ENCODE peak calls at places on chromosomes 12 and 14, in seven cellular contexts. One of them, this sample, is unnamed. For H3K36me3, H3K27me3 and H3K4me1, the result is how much of the 10 kb centered on the place peaks cover.

GRCh38 chr14:92865674-92866073 is 57.3 kb upstream of the CHGA start:
- DNase-seq in CD4-positive, CD25-positive, alpha-beta regulatory T cell: no peak
- DNase-seq in astrocyte: no peak
- DNase-seq in thyroid gland: no peak
- DNase-seq in Panc1: no peak
- DNase-seq in aorta: no peak
- DNase-seq in ovary: no peak
- DNase-seq in this sample: no peak

GRCh38 chr12:108289342-108290131 is 49.6 kb downstream of the CMKLR1 start:
- DNase-seq in thyroid gland: peak
- DNase-seq in astrocyte: no peak
- DNase-seq in CD4-positive, CD25-positive, alpha-beta regulatory T cell: no peak
- DNase-seq in Panc1: no peak
- DNase-seq in ovary: peak
- DNase-seq in aorta: no peak
- DNase-seq in this sample: no peak

GRCh38 chr12:6141048-6141447 is 16.6 kb upstream of the VWF start:
- DNase-seq in CD4-positive, CD25-positive, alpha-beta regulatory T cell: peak
- DNase-seq in ovary: no peak
- DNase-seq in astrocyte: no peak
- DNase-seq in Panc1: no peak
- DNase-seq in thyroid gland: no peak
- DNase-seq in aorta: peak
- DNase-seq in this sample: peak

GRCh38 chr12:51744235-51744634 is 104.3 kb downstream of the FIGNL2 start:
- DNase-seq in thyroid gland: no peak
- DNase-seq in Panc1: no peak
- DNase-seq in CD4-positive, CD25-positive, alpha-beta regulatory T cell: no peak
- DNase-seq in ovary: no peak
- DNase-seq in aorta: no peak
- DNase-seq in astrocyte: peak
- DNase-seq in this sample: no peak

GRCh38 chr12:15114501-15114900 is 106.7 kb downstream of the RERG start:
- DNase-seq in aorta: no peak
- DNase-seq in Panc1: no peak
- DNase-seq in thyroid gland: no peak
- DNase-seq in CD4-positive, CD25-positive, alpha-beta regulatory T cell: no peak
- DNase-seq in astrocyte: no peak
- DNase-seq in ovary: no peak
- DNase-seq in this sample: no peak

GRCh38 chr14:105072892-105073719 is 7.9 kb upstream of the GPR132 start:
- DNase-seq in Panc1: no peak
- DNase-seq in thyroid gland: no peak
- DNase-seq in ovary: no peak
- DNase-seq in aorta: peak
- DNase-seq in CD4-positive, CD25-positive, alpha-beta regulatory T cell: no peak
- DNase-seq in astrocyte: no peak
- DNase-seq in this sample: no peak

GRCh38 chr12:47112679-47113078 is 32.9 kb upstream of the AMIGO2 start:
- DNase-seq in aorta: no peak
- DNase-seq in CD4-positive, CD25-positive, alpha-beta regulatory T cell: no peak
- DNase-seq in Panc1: no peak
- DNase-seq in ovary: no peak
- DNase-seq in astrocyte: no peak
- DNase-seq in thyroid gland: no peak
- DNase-seq in this sample: no peak

GRCh38 chr12:96040305-96041133 is 5.1 kb upstream of the LTA4H start:
- DNase-seq in ovary: no peak
- DNase-seq in thyroid gland: no peak
- DNase-seq in CD4-positive, CD25-positive, alpha-beta regulatory T cell: no peak
- DNase-seq in astrocyte: peak
- DNase-seq in aorta: no peak
- DNase-seq in Panc1: no peak
- DNase-seq in this sample: no peak

GRCh38 chr14:47389520-47389919 is 285.9 kb downstream of the MDGA2 start:
- DNase-seq in CD4-positive, CD25-positive, alpha-beta regulatory T cell: no peak
- DNase-seq in ovary: no peak
- DNase-seq in thyroid gland: no peak
- DNase-seq in Panc1: no peak
- DNase-seq in aorta: no peak
- DNase-seq in astrocyte: no peak
- DNase-seq in this sample: no peak

GRCh38 chr12:24840046-24840800 is 108.7 kb downstream of the BCAT1 start:
- DNase-seq in ovary: no peak
- DNase-seq in thyroid gland: no peak
- DNase-seq in astrocyte: peak
- DNase-seq in aorta: no peak
- DNase-seq in CD4-positive, CD25-positive, alpha-beta regulatory T cell: no peak
- DNase-seq in Panc1: no peak
- DNase-seq in this sample: no peak
- H3K36me3 ChIP-seq in ovary: under half
- H3K36me3 ChIP-seq in thyroid gland: under half
- H3K36me3 ChIP-seq in astrocyte: under half
- H3K36me3 ChIP-seq in aorta: under half
- H3K36me3 ChIP-seq in CD4-positive, CD25-positive, alpha-beta regulatory T cell: under half
- H3K36me3 ChIP-seq in Panc1: under half
- H3K36me3 ChIP-seq in this sample: under half

GRCh38 chr14:56794557-56795283 is 15.6 kb downstream of the OTX2 start:
- DNase-seq in CD4-positive, CD25-positive, alpha-beta regulatory T cell: no peak
- DNase-seq in ovary: no peak
- DNase-seq in aorta: no peak
- DNase-seq in Panc1: no peak
- DNase-seq in thyroid gland: peak
- DNase-seq in astrocyte: no peak
- DNase-seq in this sample: no peak
- H3K27me3 ChIP-seq in CD4-positive, CD25-positive, alpha-beta regulatory T cell: under half
- H3K27me3 ChIP-seq in ovary: under half
- H3K27me3 ChIP-seq in aorta: under half
- H3K27me3 ChIP-seq in Panc1: under half
- H3K27me3 ChIP-seq in thyroid gland: half or more
- H3K27me3 ChIP-seq in astrocyte: half or more
- H3K27me3 ChIP-seq in this sample: half or more

GRCh38 chr12:11762723-11763326 is 113.4 kb downstream of the ETV6 start:
- DNase-seq in Panc1: no peak
- DNase-seq in thyroid gland: peak
- DNase-seq in ovary: no peak
- DNase-seq in aorta: no peak
- DNase-seq in CD4-positive, CD25-positive, alpha-beta regulatory T cell: no peak
- DNase-seq in astrocyte: no peak
- DNase-seq in this sample: no peak
- H3K4me1 ChIP-seq in Panc1: under half
- H3K4me1 ChIP-seq in thyroid gland: under half
- H3K4me1 ChIP-seq in ovary: under half
- H3K4me1 ChIP-seq in aorta: under half
- H3K4me1 ChIP-seq in CD4-positive, CD25-positive, alpha-beta regulatory T cell: under half
- H3K4me1 ChIP-seq in astrocyte: half or more
- H3K4me1 ChIP-seq in this sample: half or more

GRCh38 chr12:127425474-127425873 is 841.5 kb upstream of the TMEM132C start:
- DNase-seq in Panc1: no peak
- DNase-seq in ovary: no peak
- DNase-seq in astrocyte: no peak
- DNase-seq in aorta: no peak
- DNase-seq in thyroid gland: no peak
- DNase-seq in CD4-positive, CD25-positive, alpha-beta regulatory T cell: no peak
- DNase-seq in this sample: no peak
- H3K36me3 ChIP-seq in Panc1: under half
- H3K36me3 ChIP-seq in ovary: under half
- H3K36me3 ChIP-seq in astrocyte: under half
- H3K36me3 ChIP-seq in aorta: under half
- H3K36me3 ChIP-seq in thyroid gland: under half
- H3K36me3 ChIP-seq in CD4-positive, CD25-positive, alpha-beta regulatory T cell: under half
- H3K36me3 ChIP-seq in this sample: under half

This sample was measured in upper lobe of right lung.